ENCODE peak calls at places on chromosome 19, in five cellular contexts. B is PC-9, S is tibial artery, R is upper lobe of right lung, M is GM06990. K is an unnamed sample.

GRCh38 chr19:10333758-10334339 is 520 bp upstream of the RAVER1 start:
- DNase-seq in S (no peak), M (no peak), B (no peak), R (no peak), K (no peak)

GRCh38 chr19:54309811-54310210 is 3.2 kb downstream of the LILRA5 start:
- DNase-seq in B (no peak), R (no peak), S (no peak), M (no peak), K (no peak)

GRCh38 chr19:343941-344624 is 513 bp downstream of the MIER2 start:
- DNase-seq in S (no peak), M (no peak), R (no peak), B (no peak), K (no peak)

GRCh38 chr19:14146789-14147216 is 10.4 kb upstream of the ASF1B start:
- DNase-seq in B (no peak), M (no peak), S (no peak), R (no peak), K (peak; percentile 63)

GRCh38 chr19:51469162-51469561 is 9.2 kb upstream of the CEACAM18 start:
- DNase-seq in M (no peak), B (no peak), S (no peak), R (no peak), K (no peak)

GRCh38 chr19:3543150-3544053 is 4.4 kb downstream of the TEKTIP1 start:
- DNase-seq in M (peak; percentile 14), B (no peak), S (peak; percentile 34), R (no peak), K (no peak)

GRCh38 chr19:13920940-13921744 is 15.1 kb downstream of the CC2D1A start:
- DNase-seq in R (no peak), M (no peak), B (no peak), S (no peak), K (no peak)

GRCh38 chr19:55247621-55248099 is 11.2 kb downstream of the PPP6R1 start:
- DNase-seq in R (peak; percentile 82), M (no peak), S (no peak), B (peak; percentile 88), K (no peak)

GRCh38 chr19:48258350-48258749 is 2.6 kb upstream of the CARD8 start:
- DNase-seq in B (no peak), M (no peak), S (no peak), R (no peak), K (no peak)

GRCh38 chr19:40718774-40719391 is 2.0 kb downstream of the ITPKC start:
- DNase-seq in S (peak; percentile 73), B (peak; percentile 87), R (peak; percentile 94), M (peak; percentile 49), K (peak; percentile 52)

GRCh38 chr19:48812094-48812929 is 1.5 kb upstream of the BCAT2 start:
- DNase-seq in M (peak; percentile 89), S (peak; percentile 92), R (peak; percentile 96), B (peak; percentile 87), K (peak; percentile 94)

GRCh38 chr19:14478113-14478545 is 3.0 kb upstream of the PTGER1 start:
- DNase-seq in B (no peak), S (no peak), M (no peak), R (no peak), K (no peak)

GRCh38 chr19:48814895-48815294 is 4.1 kb upstream of the BCAT2 start:
- DNase-seq in M (no peak), R (no peak), B (no peak), S (no peak), K (no peak)

GRCh38 chr19:53606031-53606430 is 25.8 kb upstream of the DPRX start:
- DNase-seq in M (no peak), R (no peak), S (no peak), B (no peak), K (no peak)

GRCh38 chr19:18287836-18288772 is 6.7 kb upstream of the JUND start:
- DNase-seq in R (no peak), S (no peak), M (no peak), B (no peak), K (no peak)

GRCh38 chr19:23312515-23312914 is 62.3 kb upstream of the ZNF724 start:
- DNase-seq in S (no peak), B (no peak), R (no peak), M (no peak), K (no peak)

GRCh38 chr19:34428549-34429285 is 536 bp downstream of the UBA2 start:
- DNase-seq in S (peak; percentile 51), R (no peak), B (peak; percentile 30), M (no peak), K (peak; percentile 17)

GRCh38 chr19:390386-391198 is 18.4 kb downstream of the C2CD4C start:
- DNase-seq in S (no peak), M (no peak), B (no peak), R (no peak), K (no peak)

GRCh38 chr19:5974721-5975387 is 3.1 kb downstream of the RANBP3 start:
- DNase-seq in R (no peak), M (no peak), S (no peak), B (no peak), K (no peak)

GRCh38 chr19:21698215-21698614 is 69.2 kb downstream of the ZNF100 start:
- DNase-seq in S (no peak), R (no peak), B (no peak), M (no peak), K (no peak)

GRCh38 chr19:28176193-28176592 is 1036.8 kb downstream of the UQCRFS1 start:
- DNase-seq in M (no peak), R (no peak), S (no peak), B (no peak), K (no peak)

GRCh38 chr19:36128392-36128736 is 11.5 kb upstream of the CAPNS1 start:
- DNase-seq in B (no peak), M (no peak), S (no peak), R (no peak), K (no peak)

GRCh38 chr19:6063576-6063961 is 46.7 kb downstream of the RFX2 start:
- DNase-seq in M (no peak), B (no peak), S (no peak), R (peak; percentile 49), K (peak; percentile 20)

GRCh38 chr19:6092329-6093286 is 17.7 kb downstream of the RFX2 start:
- DNase-seq in R (peak; percentile 91), B (peak; percentile 83), S (peak; percentile 90), M (no peak), K (peak; percentile 74)

GRCh38 chr19:782195-783043 is 14.8 kb upstream of the PTBP1 start:
- DNase-seq in S (no peak), M (no peak), R (no peak), B (peak; percentile 74), K (no peak)

GRCh38 chr19:821228-821975 is at the start of gene PLPPR3:
- DNase-seq in B (no peak), R (no peak), M (no peak), S (no peak), K (no peak)

GRCh38 chr19:32631381-32631780 is 43.6 kb downstream of the ANKRD27 start:
- DNase-seq in B (no peak), M (no peak), S (no peak), R (no peak), K (no peak)

GRCh38 chr19:32627714-32628253 is 46.8 kb downstream of the PDCD5 start:
- DNase-seq in R (no peak), S (no peak), B (no peak), M (no peak), K (no peak)

GRCh38 chr19:32630338-32630737 is 44.6 kb downstream of the ANKRD27 start:
- DNase-seq in B (no peak), R (no peak), S (no peak), M (no peak), K (no peak)

GRCh38 chr19:32624410-32624809 is 43.4 kb downstream of the PDCD5 start:
- DNase-seq in M (no peak), R (no peak), B (no peak), S (no peak), K (no peak)

DNA sequence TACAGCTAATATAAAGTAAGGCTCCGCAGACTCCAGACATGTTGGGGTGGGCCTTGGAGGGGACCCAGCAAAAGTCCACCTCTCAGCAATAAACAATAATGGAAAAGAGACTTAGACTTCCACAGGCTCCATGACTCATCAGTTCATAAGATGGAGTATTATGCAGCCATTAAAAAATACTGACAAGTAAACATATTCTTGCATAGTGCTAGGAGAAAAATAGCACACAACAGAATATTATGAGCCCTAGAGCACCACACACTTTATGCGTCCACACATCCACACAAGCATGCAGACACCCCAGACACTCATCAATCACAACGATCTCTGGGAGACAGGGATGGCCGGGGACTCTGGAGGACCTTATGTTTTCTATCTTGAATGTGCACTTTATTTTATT is 46.0 kb downstream of the PDCD5 start:
- DNase-seq in M (no peak), B (no peak), S (no peak), R (no peak), K (no peak)
- H3K36me3 ChIP-seq in M (peaks cover 16% of the 10 kb centered on the region), B (no peaks in the 10 kb centered on the region), S (peaks cover 79% of the 10 kb centered on the region), R (peaks cover 73% of the 10 kb centered on the region), K (no peaks in the 10 kb centered on the region)

GRCh38 chr19:4906963-4907362 is 2.3 kb upstream of the UHRF1 start:
- DNase-seq in S (no peak), M (no peak), B (no peak), R (no peak), K (no peak)

GRCh38 chr19:4909897-4910593 is 744 bp downstream of the UHRF1 start:
- DNase-seq in M (peak; percentile 94), B (peak; percentile 85), S (peak; percentile 92), R (peak; percentile 96), K (peak; percentile 86)

GRCh38 chr19:4908781-4909171 is 525 bp upstream of the UHRF1 start:
- DNase-seq in B (peak; percentile 26), S (no peak), R (no peak), M (no peak), K (no peak)

GRCh38 chr19:4909172-4909896 is at the start of gene UHRF1:
- DNase-seq in S (no peak), M (peak; percentile 83), B (peak; percentile 30), R (no peak), K (no peak)

DNA sequence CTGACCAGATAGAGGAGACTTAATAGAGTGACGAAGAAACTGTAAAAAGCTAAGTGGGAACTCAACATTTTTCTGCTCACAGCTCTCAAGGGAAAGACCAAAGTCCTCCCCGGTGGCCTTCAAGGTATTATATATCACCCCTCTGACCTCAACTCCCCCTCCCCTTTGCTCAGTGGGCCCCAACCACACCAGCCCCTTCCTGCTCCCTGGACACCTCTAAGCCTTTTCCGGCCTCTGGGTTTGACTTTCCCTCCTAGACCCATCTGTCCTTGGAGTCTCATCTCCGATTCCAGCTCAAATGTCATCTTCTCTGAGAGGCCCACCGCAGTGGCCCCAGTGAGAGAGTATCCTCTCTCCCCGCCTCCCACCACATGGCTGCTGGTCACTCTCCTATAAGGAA is 990 bp upstream of the UHRF1 start:
- DNase-seq in S (no peak), R (no peak), B (no peak), M (no peak), K (no peak)
- H3K4me3 ChIP-seq in S (no peak overlapping the region), R (no peak overlapping the region), B (no peak overlapping the region), M (no peak overlapping the region), K (no peak overlapping the region)

DNA sequence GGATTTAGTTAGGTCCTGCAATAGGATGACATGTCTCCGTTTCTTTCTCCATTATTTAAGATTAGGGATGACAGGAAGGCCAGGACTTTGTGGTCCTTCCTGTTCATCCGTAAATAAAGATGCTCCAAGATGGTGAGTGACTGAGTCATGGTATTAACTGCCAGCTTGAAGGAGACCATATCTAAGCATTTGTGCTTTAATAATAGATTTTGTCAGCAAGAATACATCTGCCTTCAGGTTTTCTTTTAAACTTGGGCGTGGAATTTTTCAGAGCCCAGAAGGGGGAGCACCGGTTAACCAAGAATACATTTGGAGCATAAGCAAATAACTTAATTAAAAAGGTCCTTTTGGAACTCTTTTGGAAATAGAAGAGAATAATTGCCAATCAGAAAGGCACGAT is 68.2 kb downstream of the ARHGAP35 start:
- DNase-seq in S (no peak), B (no peak), R (no peak), M (no peak), K (no peak)
- TF ChIP-seq CTCF in S (no peak), B (no peak), R (no peak), M (no peak), K (no peak)

GRCh38 chr19:38158730-38159129 is 65.3 kb downstream of the DPF1 start:
- DNase-seq in B (no peak), S (no peak), M (no peak), R (no peak), K (no peak)
- H3K36me3 ChIP-seq in B (peaks cover 10% of the 10 kb centered on the region), S (peaks cover 55% of the 10 kb centered on the region), M (peaks cover 27% of the 10 kb centered on the region), R (peaks cover 24% of the 10 kb centered on the region), K (no peaks in the 10 kb centered on the region)

K was measured in uterus.